ENCODE peak calls at places on chromosomes 1 and 21, in four cellular contexts. One of them, this sample, is unnamed.

GRCh38 chr1:10621906-10622305 is 147.2 kb downstream of the PEX14 start:
- DNase-seq in CD8-positive, alpha-beta memory T cell: no peak
- DNase-seq in stimulated activated CD4-positive, alpha-beta T cell treated with anti-CD3 and anti-CD28 coated beads, Interleukin-2, amount 100 ng/mL, for 48 hours: no peak
- DNase-seq in left colon: no peak
- DNase-seq in this sample: no peak

GRCh38 chr1:209199822-209200221 is 383.7 kb upstream of the CAMK1G start:
- DNase-seq in stimulated activated CD4-positive, alpha-beta T cell treated with anti-CD3 and anti-CD28 coated beads, Interleukin-2, amount 100 ng/mL, for 48 hours: no peak
- DNase-seq in CD8-positive, alpha-beta memory T cell: no peak
- DNase-seq in left colon: no peak
- DNase-seq in this sample: no peak

GRCh38 chr1:47809301-47810084 is 187.7 kb downstream of the TRABD2B start:
- DNase-seq in stimulated activated CD4-positive, alpha-beta T cell treated with anti-CD3 and anti-CD28 coated beads, Interleukin-2, amount 100 ng/mL, for 48 hours: no peak
- DNase-seq in left colon: no peak
- DNase-seq in CD8-positive, alpha-beta memory T cell: no peak
- DNase-seq in this sample: no peak

GRCh38 chr1:111988743-111989453 is 570 bp downstream of the KCND3 start:
- DNase-seq in CD8-positive, alpha-beta memory T cell: no peak
- DNase-seq in stimulated activated CD4-positive, alpha-beta T cell treated with anti-CD3 and anti-CD28 coated beads, Interleukin-2, amount 100 ng/mL, for 48 hours: no peak
- DNase-seq in left colon: no peak
- DNase-seq in this sample: no peak

GRCh38 chr1:154972517-154973343 is 1.8 kb upstream of the CKS1B start:
- DNase-seq in stimulated activated CD4-positive, alpha-beta T cell treated with anti-CD3 and anti-CD28 coated beads, Interleukin-2, amount 100 ng/mL, for 48 hours: no peak
- DNase-seq in left colon: peak; percentile 81
- DNase-seq in CD8-positive, alpha-beta memory T cell: peak; percentile 21
- DNase-seq in this sample: no peak

GRCh38 chr1:81517987-81518386 is 282.7 kb upstream of the ADGRL2 start:
- DNase-seq in CD8-positive, alpha-beta memory T cell: no peak
- DNase-seq in left colon: no peak
- DNase-seq in stimulated activated CD4-positive, alpha-beta T cell treated with anti-CD3 and anti-CD28 coated beads, Interleukin-2, amount 100 ng/mL, for 48 hours: no peak
- DNase-seq in this sample: no peak

GRCh38 chr1:226452981-226453380 is 45.1 kb upstream of the PARP1 start:
- DNase-seq in CD8-positive, alpha-beta memory T cell: no peak
- DNase-seq in stimulated activated CD4-positive, alpha-beta T cell treated with anti-CD3 and anti-CD28 coated beads, Interleukin-2, amount 100 ng/mL, for 48 hours: no peak
- DNase-seq in left colon: no peak
- DNase-seq in this sample: no peak

GRCh38 chr1:202143011-202143767 is 1.3 kb downstream of the ARL8A start:
- DNase-seq in CD8-positive, alpha-beta memory T cell: no peak
- DNase-seq in stimulated activated CD4-positive, alpha-beta T cell treated with anti-CD3 and anti-CD28 coated beads, Interleukin-2, amount 100 ng/mL, for 48 hours: no peak
- DNase-seq in left colon: no peak
- DNase-seq in this sample: no peak

GRCh38 chr1:150514913-150515327 is 632 bp upstream of the FALEC start:
- DNase-seq in CD8-positive, alpha-beta memory T cell: no peak
- DNase-seq in stimulated activated CD4-positive, alpha-beta T cell treated with anti-CD3 and anti-CD28 coated beads, Interleukin-2, amount 100 ng/mL, for 48 hours: no peak
- DNase-seq in left colon: no peak
- DNase-seq in this sample: no peak

GRCh38 chr21:46322351-46323226 is 1.1 kb downstream of the C21orf58 start:
- DNase-seq in stimulated activated CD4-positive, alpha-beta T cell treated with anti-CD3 and anti-CD28 coated beads, Interleukin-2, amount 100 ng/mL, for 48 hours: no peak
- DNase-seq in left colon: no peak
- DNase-seq in CD8-positive, alpha-beta memory T cell: no peak
- DNase-seq in this sample: no peak

GRCh38 chr1:14876747-14877146 is 276.8 kb upstream of the TMEM51 start:
- DNase-seq in left colon: no peak
- DNase-seq in CD8-positive, alpha-beta memory T cell: no peak
- DNase-seq in stimulated activated CD4-positive, alpha-beta T cell treated with anti-CD3 and anti-CD28 coated beads, Interleukin-2, amount 100 ng/mL, for 48 hours: no peak
- DNase-seq in this sample: no peak

GRCh38 chr1:18954270-18955071 is 2.0 kb downstream of the IFFO2 start:
- DNase-seq in left colon: no peak
- DNase-seq in CD8-positive, alpha-beta memory T cell: no peak
- DNase-seq in stimulated activated CD4-positive, alpha-beta T cell treated with anti-CD3 and anti-CD28 coated beads, Interleukin-2, amount 100 ng/mL, for 48 hours: no peak
- DNase-seq in this sample: no peak

GRCh38 chr1:109484519-109484975 is 842 bp downstream of the ATXN7L2 start:
- DNase-seq in left colon: no peak
- DNase-seq in CD8-positive, alpha-beta memory T cell: no peak
- DNase-seq in stimulated activated CD4-positive, alpha-beta T cell treated with anti-CD3 and anti-CD28 coated beads, Interleukin-2, amount 100 ng/mL, for 48 hours: no peak
- DNase-seq in this sample: no peak

GRCh38 chr1:25834894-25835293 is 15.1 kb downstream of the MTFR1L start:
- DNase-seq in stimulated activated CD4-positive, alpha-beta T cell treated with anti-CD3 and anti-CD28 coated beads, Interleukin-2, amount 100 ng/mL, for 48 hours: no peak
- DNase-seq in CD8-positive, alpha-beta memory T cell: no peak
- DNase-seq in left colon: no peak
- DNase-seq in this sample: no peak

GRCh38 chr1:200372095-200372884 is 37.5 kb downstream of the ZNF281 start:
- DNase-seq in stimulated activated CD4-positive, alpha-beta T cell treated with anti-CD3 and anti-CD28 coated beads, Interleukin-2, amount 100 ng/mL, for 48 hours: no peak
- DNase-seq in CD8-positive, alpha-beta memory T cell: no peak
- DNase-seq in left colon: no peak
- DNase-seq in this sample: no peak